ENCODE peak calls at places on chromosomes 12 and 14, in seven cellular contexts. G is IMR-90, D is esophagus squamous epithelium, X is uterus, V is GM12864, E is AG04449, Z is mammary epithelial cell. B is an unnamed sample.

GRCh38 chr14:88669346-88669745 is 106.5 kb downstream of the ZC3H14 start:
- DNase-seq in G (no peak), D (no peak), V (no peak), E (no peak), Z (no peak), X (no peak), B (no peak)

GRCh38 chr12:68189766-68190700 is 30.5 kb upstream of the IFNG start:
- DNase-seq in D (no peak), E (no peak), Z (peak), G (peak), X (no peak), V (no peak), B (peak)

GRCh38 chr14:74476107-74476506 is 17.0 kb downstream of the NPC2 start:
- DNase-seq in X (no peak), Z (no peak), D (no peak), E (no peak), G (no peak), V (no peak), B (no peak)

GRCh38 chr14:79605863-79606262 is 605.4 kb downstream of the DIO2 start:
- DNase-seq in E (no peak), X (no peak), D (no peak), V (no peak), Z (no peak), G (no peak), B (no peak)

GRCh38 chr12:47941475-47942326 is 21.7 kb upstream of the TMEM106C start:
- DNase-seq in Z (no peak), E (no peak), X (no peak), V (no peak), G (no peak), D (no peak), B (no peak)

GRCh38 chr12:62792526-62792925 is 142.4 kb downstream of the PPM1H start:
- DNase-seq in D (no peak), Z (no peak), E (no peak), V (no peak), G (no peak), X (no peak), B (no peak)

GRCh38 chr14:74412753-74413152 is 13.3 kb downstream of the SYNDIG1L start:
- DNase-seq in X (no peak), D (no peak), V (no peak), G (no peak), E (no peak), Z (no peak), B (no peak)

GRCh38 chr12:42129595-42130204 is 15.0 kb downstream of the GXYLT1 start:
- DNase-seq in Z (peak), V (no peak), X (no peak), G (peak), D (no peak), E (no peak), B (peak)

GRCh38 chr12:13365782-13366366 is 169.3 kb downstream of the EMP1 start:
- DNase-seq in V (no peak), Z (no peak), D (no peak), E (no peak), X (no peak), G (no peak), B (no peak)

GRCh38 chr12:18262514-18262913 is 1.2 kb downstream of the PIK3C2G start:
- DNase-seq in Z (peak), V (no peak), X (no peak), E (no peak), G (peak), D (no peak), B (no peak)

GRCh38 chr12:109999983-110000505 is 814 bp downstream of the ANKRD13A start:
- DNase-seq in X (peak), E (no peak), Z (peak), G (no peak), V (no peak), D (no peak), B (peak)

GRCh38 chr14:51000566-51000965 is 56.3 kb upstream of the PYGL start:
- DNase-seq in X (no peak), Z (no peak), E (no peak), V (no peak), G (no peak), D (no peak), B (no peak)

GRCh38 chr12:58487280-58488141 is 432.8 kb downstream of the LRIG3 start:
- DNase-seq in G (peak), V (no peak), X (no peak), D (no peak), Z (no peak), E (peak), B (peak)

GRCh38 chr14:78363008-78363407 is 192.8 kb downstream of the NRXN3 start:
- DNase-seq in D (no peak), G (no peak), Z (no peak), X (no peak), E (no peak), V (no peak), B (no peak)

GRCh38 chr12:54725233-54725843 is 77.2 kb upstream of the DCD start:
- DNase-seq in G (no peak), E (no peak), V (no peak), Z (no peak), X (no peak), D (no peak), B (peak)

GRCh38 chr12:50542448-50542847 is 37.7 kb downstream of the DIP2B start:
- DNase-seq in D (no peak), X (no peak), V (no peak), Z (peak), E (no peak), G (peak), B (peak)

GRCh38 chr12:53306826-53307225 is 7.3 kb downstream of the MYG1 start:
- DNase-seq in D (no peak), Z (no peak), X (no peak), V (no peak), G (no peak), E (no peak), B (no peak)

GRCh38 chr12:42958271-42958674 is 368.7 kb upstream of the PRICKLE1 start:
- DNase-seq in V (no peak), Z (peak), X (no peak), G (peak), E (no peak), D (no peak), B (no peak)

DNA sequence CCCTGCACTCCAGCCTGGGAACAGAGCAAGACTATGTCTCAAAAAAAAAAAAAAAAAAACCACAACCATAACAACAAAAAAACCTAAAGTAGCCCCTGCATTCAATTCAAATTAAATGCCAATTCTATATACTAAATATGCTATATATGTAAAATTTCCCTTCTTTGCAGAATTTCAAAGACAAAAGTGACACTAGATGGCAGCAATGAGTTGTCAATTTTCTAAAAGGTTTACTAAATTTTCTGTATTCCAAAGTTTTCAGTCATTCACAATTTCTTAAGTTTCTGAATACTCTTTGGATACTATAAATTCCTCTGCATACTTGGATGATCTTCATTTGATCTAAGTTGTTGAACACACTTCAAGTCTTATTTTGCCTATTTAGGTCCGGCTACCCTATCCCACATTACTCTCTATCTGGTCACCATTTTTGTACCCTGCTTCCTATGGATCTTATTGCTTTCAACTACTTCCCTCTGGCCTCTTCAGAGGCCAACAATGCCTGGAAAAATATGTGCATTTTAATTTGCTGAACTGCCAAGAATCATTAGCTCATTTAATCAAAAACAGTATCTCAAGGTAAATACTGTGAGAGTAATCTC is 27.9 kb downstream of the HNRNPC start:
- DNase-seq in G (peak), Z (no peak), V (no peak), D (no peak), X (no peak), E (peak), B (peak)
- TF ChIP-seq CTCF in G (peak), Z (peak), V (peak), D (no peak), X (no peak), E (peak), B (no peak)

DNA sequence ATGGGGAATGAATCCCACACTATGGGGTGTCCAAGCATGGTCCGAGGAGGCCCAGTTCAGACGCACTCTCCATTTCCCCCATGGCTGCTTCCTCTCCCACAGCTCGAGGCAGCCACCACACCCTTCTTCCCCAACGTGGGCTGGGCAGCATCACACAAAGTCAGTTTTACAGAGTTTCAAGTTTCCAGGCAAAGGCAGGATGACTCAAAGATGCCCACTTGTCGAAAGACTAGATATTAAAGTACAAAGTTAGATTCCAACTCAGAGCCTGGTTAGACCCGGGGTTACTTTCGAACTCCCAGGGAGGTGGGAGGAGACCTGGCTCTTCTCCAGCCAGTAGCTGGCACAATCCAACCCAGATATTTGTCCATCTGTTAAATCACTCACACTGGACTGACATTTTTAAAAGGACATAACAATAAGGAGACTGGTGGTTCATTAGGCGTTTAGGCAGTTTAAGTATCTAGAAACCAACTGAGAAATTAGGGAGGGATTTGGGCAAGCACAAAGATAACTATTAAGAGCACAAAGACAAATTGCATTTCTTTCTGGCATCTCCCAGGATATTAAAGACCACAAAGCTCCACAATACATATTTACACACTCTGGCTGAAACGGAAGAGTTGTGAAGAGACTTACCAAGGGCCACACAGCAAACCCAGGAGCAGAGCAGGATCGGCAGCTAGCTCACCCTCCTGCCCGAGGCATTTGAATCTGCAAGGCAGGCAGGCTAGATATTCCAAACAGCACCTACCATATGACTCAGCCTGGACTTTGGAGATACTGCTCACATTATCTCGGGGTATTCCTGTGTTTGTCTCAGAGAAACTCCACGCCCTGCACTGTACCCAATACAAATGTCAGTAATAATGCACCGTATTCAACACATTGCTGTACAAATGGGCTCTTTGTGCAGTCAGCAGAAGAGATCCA is 34.8 kb downstream of the TMCC3 start:
- DNase-seq in G (peak), E (no peak), V (no peak), D (no peak), X (peak), Z (peak), B (peak)
- H3K4me3 ChIP-seq in G (no peak), E (no peak), V (no peak), D (peak), X (no peak), Z (peak), B (no peak)

DNA sequence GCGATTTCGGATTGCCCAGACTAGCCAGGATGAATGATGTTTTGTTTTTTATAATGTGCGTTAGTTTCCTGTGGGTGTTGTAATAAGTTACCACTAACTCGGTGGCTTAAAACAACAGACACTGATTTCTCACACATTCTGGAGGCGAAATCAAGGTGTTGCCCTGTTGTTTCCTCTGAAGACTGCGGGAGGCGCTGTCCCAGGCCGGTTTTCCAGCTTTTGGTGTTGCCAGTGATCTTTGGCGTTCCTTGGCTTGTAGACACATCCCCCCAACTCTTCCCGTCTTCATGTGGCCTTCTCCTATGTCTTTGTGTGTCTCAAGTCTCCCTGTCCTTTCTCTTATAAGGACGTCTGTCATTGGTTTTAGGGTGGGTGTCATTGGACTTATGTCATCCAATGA is 267.7 kb downstream of the AACS start:
- DNase-seq in Z (no peak), V (no peak), X (no peak), G (no peak), D (no peak), E (no peak), B (no peak)
- TF ChIP-seq CTCF in Z (no peak), V (peak), X (no peak), G (no peak), D (no peak), E (no peak), B (no peak)

DNA sequence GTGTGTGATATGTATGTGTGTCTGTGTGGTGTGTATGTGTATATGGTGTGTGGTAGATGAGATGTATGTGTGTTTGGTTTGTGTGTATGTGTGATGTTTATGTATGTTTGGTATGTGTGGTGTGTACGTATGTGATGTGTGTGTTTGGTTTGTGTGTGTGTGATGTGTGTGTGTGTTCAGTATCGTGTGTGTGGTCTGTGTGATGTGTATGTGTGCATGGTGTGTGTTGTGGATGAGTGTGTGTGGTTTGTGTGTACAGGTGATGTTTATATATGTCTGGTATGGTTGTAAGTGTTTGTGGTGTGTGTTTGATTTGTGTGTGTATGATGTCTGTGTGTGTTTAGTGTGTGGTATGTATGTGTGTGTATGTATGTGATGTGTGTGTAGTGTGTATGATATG is 199.4 kb downstream of the SUDS3 start:
- DNase-seq in E (no peak), Z (no peak), X (no peak), G (no peak), D (no peak), V (no peak), B (no peak)
- H3K4me3 ChIP-seq in E (no peak), Z (no peak), X (no peak), G (no peak), D (no peak), V (no peak), B (no peak)

GRCh38 chr14:56471056-56471455 is 108.5 kb upstream of the TMEM260 start:
- DNase-seq in V (no peak), G (no peak), E (no peak), X (no peak), D (no peak), Z (no peak), B (no peak)

GRCh38 chr14:56474419-56475022 is 105.1 kb upstream of the TMEM260 start:
- DNase-seq in D (no peak), G (peak), V (no peak), Z (peak), E (no peak), X (no peak), B (no peak)
- TF ChIP-seq CTCF in D (peak), G (peak), V (peak), Z (peak), E (peak), X (peak), B (peak)

GRCh38 chr12:108307006-108307405 is 32.1 kb downstream of the CMKLR1 start:
- DNase-seq in Z (no peak), G (peak), D (no peak), E (peak), V (no peak), X (no peak), B (peak)

GRCh38 chr12:108306506-108306905 is 32.6 kb downstream of the CMKLR1 start:
- DNase-seq in X (no peak), Z (no peak), V (no peak), D (no peak), G (no peak), E (no peak), B (no peak)

GRCh38 chr12:108305520-108305919 is 33.6 kb downstream of the CMKLR1 start:
- DNase-seq in G (peak), D (no peak), X (peak), E (peak), V (no peak), Z (peak), B (peak)

GRCh38 chr12:108304633-108305032 is 34.5 kb downstream of the CMKLR1 start:
- DNase-seq in D (no peak), E (no peak), G (no peak), Z (no peak), V (no peak), X (no peak), B (no peak)

GRCh38 chr12:108306014-108306501 is 33.1 kb downstream of the CMKLR1 start:
- DNase-seq in E (no peak), Z (peak), D (no peak), V (no peak), X (peak), G (peak), B (peak)
- H3K4me3 ChIP-seq in E (no peak), Z (peak), D (peak), V (no peak), X (peak), G (no peak), B (peak)

GRCh38 chr14:104919993-104920315 is 4.7 kb upstream of the PLD4 start:
- DNase-seq in E (no peak), X (no peak), D (no peak), G (no peak), V (no peak), Z (peak), B (no peak)
- TF ChIP-seq CTCF in E (no peak), X (no peak), D (no peak), G (no peak), V (no peak), Z (no peak), B (no peak)

GRCh38 chr12:100717733-100718067 is 76.9 kb upstream of the ANO4 start:
- DNase-seq in Z (no peak), G (no peak), D (no peak), E (no peak), V (no peak), X (no peak), B (peak)
- H3K4me3 ChIP-seq in Z (peak), G (peak), D (peak), E (peak), V (no peak), X (no peak), B (peak)

GRCh38 chr12:79549531-79550271 is 141.1 kb downstream of the PAWR start:
- DNase-seq in V (no peak), X (no peak), Z (no peak), D (no peak), G (peak), E (no peak), B (no peak)

GRCh38 chr12:79546461-79547043 is 144.2 kb downstream of the PAWR start:
- DNase-seq in Z (peak), V (no peak), X (no peak), D (no peak), G (no peak), E (no peak), B (peak)

GRCh38 chr12:79548525-79548924 is 142.2 kb downstream of the PAWR start:
- DNase-seq in D (no peak), E (no peak), G (no peak), X (no peak), V (no peak), Z (no peak), B (no peak)

GRCh38 chr12:79547044-79547734 is 143.6 kb downstream of the PAWR start:
- DNase-seq in Z (peak), E (peak), X (no peak), G (peak), V (no peak), D (no peak), B (peak)

GRCh38 chr12:79547735-79548347 is 142.9 kb downstream of the PAWR start:
- DNase-seq in D (no peak), X (no peak), V (no peak), G (peak), Z (no peak), E (no peak), B (peak)
- TF ChIP-seq CTCF in D (peak), X (peak), V (peak), G (peak), Z (peak), E (peak), B (peak)

GRCh38 chr14:105090493-105091334 is 25.5 kb upstream of the GPR132 start:
- DNase-seq in E (no peak), V (peak), Z (peak), D (no peak), X (peak), G (peak), B (peak)

GRCh38 chr14:105092124-105092911 is 27.1 kb upstream of the GPR132 start:
- DNase-seq in E (no peak), D (no peak), Z (no peak), G (no peak), X (peak), V (no peak), B (peak)

GRCh38 chr14:105089746-105090492 is 24.7 kb upstream of the GPR132 start:
- DNase-seq in V (no peak), X (no peak), D (no peak), Z (no peak), G (no peak), E (no peak), B (no peak)

GRCh38 chr14:105092912-105093425 is 27.7 kb upstream of the GPR132 start:
- DNase-seq in V (no peak), E (no peak), Z (peak), D (no peak), G (peak), X (peak), B (peak)

DNA sequence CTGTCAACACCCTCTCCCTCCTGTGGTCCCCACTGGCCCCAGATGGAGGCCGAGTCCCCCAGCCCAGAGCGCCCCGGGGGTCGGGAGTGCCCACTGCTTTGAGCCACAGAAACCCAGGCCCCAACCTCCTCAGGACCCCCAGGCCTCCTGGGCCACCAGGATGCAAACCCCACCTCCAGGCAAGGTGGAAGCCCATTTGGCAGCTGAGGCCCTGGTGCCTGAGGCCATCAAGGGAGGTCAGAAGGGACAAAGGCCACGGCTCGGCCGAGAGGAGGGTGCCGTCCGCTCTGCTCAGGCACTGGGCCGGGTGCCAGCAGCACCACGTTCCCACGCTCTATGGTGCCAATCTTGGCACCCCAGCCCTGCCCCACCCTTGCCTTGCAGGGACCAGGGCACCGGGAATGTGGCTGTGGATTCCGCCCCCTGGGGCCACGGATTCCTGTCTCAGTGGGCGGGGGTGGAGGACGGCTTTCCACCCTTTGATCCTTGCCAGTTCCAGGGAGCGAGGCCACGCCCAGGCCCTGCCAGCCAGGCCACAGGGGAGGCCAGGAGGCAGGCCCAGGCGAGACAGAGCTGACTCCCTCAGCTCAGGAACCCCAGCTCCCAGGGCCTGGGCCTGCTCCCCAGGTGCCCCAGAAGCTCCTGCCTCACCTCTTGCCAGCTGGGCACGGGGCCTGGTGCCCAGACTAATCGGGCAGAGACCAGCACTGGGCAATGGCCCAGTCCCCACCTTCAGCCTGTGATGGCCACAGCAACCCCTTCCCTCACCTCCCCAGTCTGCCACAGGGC is 26.3 kb upstream of the GPR132 start:
- DNase-seq in D (no peak), V (no peak), X (peak), E (no peak), Z (peak), G (no peak), B (peak)
- H3K4me3 ChIP-seq in D (peak), V (no peak), X (no peak), E (peak), Z (no peak), G (no peak), B (peak)

B was measured in foreskin fibroblast.